ENCODE peak calls at places on chromosomes 13 and 19, in eight cellular contexts. D, P, T, M, K, R, W and A are unnamed samples.

GRCh38 chr13:108895220-108895704 is 265.9 kb downstream of the MYO16 start:
- DNase-seq in D (no peak), P (peak), T (no peak), M (no peak), K (peak), R (peak), W (no peak), A (peak)

GRCh38 chr19:55080121-55080914 is 4.6 kb downstream of the EPS8L1 start:
- DNase-seq in D (peak), P (peak), T (peak), M (peak), K (peak), R (no peak), W (peak), A (peak)

GRCh38 chr19:43779147-43779819 is 1.5 kb downstream of the KCNN4 start:
- DNase-seq in D (no peak), P (no peak), T (peak), M (no peak), K (no peak), R (no peak), W (no peak), A (peak)

GRCh38 chr13:49303533-49304252 is 56.0 kb downstream of the CDADC1 start:
- DNase-seq in D (no peak), P (no peak), T (no peak), M (no peak), K (no peak), R (no peak), W (peak), A (no peak)

GRCh38 chr19:35718345-35719041 is 690 bp downstream of the KMT2B start:
- DNase-seq in D (peak), P (no peak), T (peak), M (no peak), K (peak), R (peak), W (peak), A (peak)

GRCh38 chr19:6660930-6661329 is 9.0 kb downstream of the TNFSF14 start:
- DNase-seq in D (peak), P (no peak), T (no peak), M (no peak), K (no peak), R (no peak), W (no peak), A (no peak)

GRCh38 chr13:109669234-109669612 is 117.2 kb downstream of the IRS2 start:
- DNase-seq in D (no peak), P (no peak), T (no peak), M (no peak), K (no peak), R (no peak), W (no peak), A (no peak)

GRCh38 chr19:754530-754929 is 3.6 kb downstream of the MISP start:
- DNase-seq in D (no peak), P (no peak), T (no peak), M (no peak), K (no peak), R (no peak), W (no peak), A (no peak)

GRCh38 chr19:31727536-31727935 is 378.3 kb upstream of the TSHZ3 start:
- DNase-seq in D (no peak), P (no peak), T (no peak), M (no peak), K (no peak), R (no peak), W (no peak), A (no peak)

GRCh38 chr13:110756268-110756667 is 42.8 kb downstream of the ING1 start:
- DNase-seq in D (no peak), P (peak), T (no peak), M (peak), K (peak), R (no peak), W (no peak), A (no peak)

GRCh38 chr19:11577451-11578341 is at the start of gene ACP5:
- DNase-seq in D (no peak), P (no peak), T (no peak), M (no peak), K (no peak), R (no peak), W (no peak), A (no peak)

GRCh38 chr13:93386191-93386590 is 159.6 kb downstream of the GPC6 start:
- DNase-seq in D (no peak), P (no peak), T (no peak), M (no peak), K (no peak), R (no peak), W (no peak), A (no peak)

GRCh38 chr13:110249326-110249725 is 57.6 kb downstream of the COL4A1 start:
- DNase-seq in D (no peak), P (no peak), T (no peak), M (no peak), K (no peak), R (no peak), W (no peak), A (no peak)

GRCh38 chr13:24185591-24186232 is 25.2 kb downstream of the SPATA13 start:
- DNase-seq in D (no peak), P (peak), T (no peak), M (no peak), K (peak), R (no peak), W (no peak), A (no peak)

GRCh38 chr13:110589991-110590390 is 25.4 kb upstream of the NAXD start:
- DNase-seq in D (no peak), P (no peak), T (no peak), M (no peak), K (no peak), R (no peak), W (no peak), A (no peak)

GRCh38 chr19:42226886-42227285 is 6.8 kb downstream of the ZNF526 start:
- DNase-seq in D (no peak), P (peak), T (no peak), M (no peak), K (no peak), R (no peak), W (no peak), A (no peak)

GRCh38 chr19:49086296-49086695 is 1.0 kb downstream of the SNRNP70 start:
- DNase-seq in D (no peak), P (no peak), T (no peak), M (no peak), K (no peak), R (no peak), W (no peak), A (no peak)

GRCh38 chr19:49085868-49086232 is 599 bp downstream of the SNRNP70 start:
- DNase-seq in D (no peak), P (no peak), T (no peak), M (no peak), K (no peak), R (no peak), W (no peak), A (no peak)

GRCh38 chr19:49084206-49085019 is 838 bp upstream of the SNRNP70 start:
- DNase-seq in D (no peak), P (no peak), T (no peak), M (no peak), K (no peak), R (no peak), W (no peak), A (no peak)

GRCh38 chr19:49081273-49081672 is 4.0 kb upstream of the SNRNP70 start:
- DNase-seq in D (no peak), P (no peak), T (no peak), M (no peak), K (no peak), R (no peak), W (no peak), A (no peak)

GRCh38 chr19:49085020-49085867 is at the start of gene SNRNP70:
- DNase-seq in D (peak), P (peak), T (peak), M (peak), K (peak), R (peak), W (peak), A (peak)
- TF ChIP-seq CTCF in D (no peak), P (no peak), T (no peak), M (no peak), K (no peak), R (no peak), W (no peak), A (no peak)

GRCh38 chr19:38544569-38545315 is 73.0 kb downstream of the MAP4K1 start:
- DNase-seq in D (no peak), P (peak), T (no peak), M (peak), K (no peak), R (no peak), W (no peak), A (no peak)
- TF ChIP-seq CTCF in D (peak), P (peak), T (no peak), M (peak), K (no peak), R (no peak), W (no peak), A (peak)

GRCh38 chr13:41061075-41061913 is at the start of gene WBP4:
- DNase-seq in D (peak), P (peak), T (peak), M (peak), K (peak), R (peak), W (peak), A (peak)
- TF ChIP-seq CTCF in D (no peak), P (peak), T (peak), M (peak), K (peak), R (no peak), W (no peak), A (peak)

DNA sequence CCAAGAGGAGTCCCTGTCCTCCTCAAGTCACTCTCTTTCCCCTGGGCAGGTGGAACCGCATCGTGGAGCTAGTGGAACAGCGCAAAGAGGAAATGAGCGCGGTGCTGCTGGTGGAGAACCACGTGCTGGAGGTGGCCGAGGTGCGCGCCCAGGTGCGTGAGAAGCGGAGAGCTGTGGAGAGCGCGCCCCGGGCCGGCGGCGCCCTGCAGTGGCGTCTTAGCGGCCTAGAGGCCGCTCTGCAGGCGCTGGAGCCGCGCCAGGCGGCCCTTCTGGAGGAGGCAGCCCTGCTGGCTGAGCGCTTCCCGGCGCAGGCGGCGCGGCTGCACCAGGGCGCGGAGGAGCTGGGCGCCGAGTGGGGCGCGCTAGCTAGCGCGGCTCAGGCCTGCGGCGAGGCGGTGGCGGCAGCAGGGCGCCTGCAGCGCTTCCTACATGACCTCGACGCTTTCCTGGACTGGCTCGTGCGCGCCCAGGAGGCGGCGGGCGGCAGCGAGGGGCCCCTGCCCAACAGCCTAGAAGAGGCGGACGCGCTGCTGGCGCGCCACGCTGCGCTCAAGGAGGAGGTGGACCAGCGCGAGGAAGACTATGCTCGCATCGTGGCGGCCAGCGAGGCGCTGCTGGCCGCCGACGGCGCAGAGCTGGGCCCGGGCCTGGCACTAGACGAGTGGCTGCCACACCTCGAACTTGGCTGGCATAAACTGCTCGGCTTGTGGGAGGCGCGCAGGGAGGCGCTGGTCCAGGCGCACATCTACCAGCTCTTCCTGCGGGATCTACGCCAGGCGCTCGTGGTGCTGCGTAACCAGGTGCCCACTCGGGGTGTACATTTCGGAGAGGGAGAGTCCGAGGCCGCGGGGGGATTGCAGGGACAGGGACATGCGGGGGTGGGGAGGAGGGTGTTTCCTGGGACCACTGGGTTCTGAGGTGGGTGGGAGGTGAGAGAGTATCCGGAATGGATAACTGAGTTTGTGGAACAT is 52.8 kb downstream of the SPTBN4 start:
- DNase-seq in D (peak), P (peak), T (no peak), M (no peak), K (no peak), R (peak), W (no peak), A (no peak)
- TF ChIP-seq CTCF in D (no peak), P (peak), T (no peak), M (no peak), K (no peak), R (no peak), W (no peak), A (no peak)

GRCh38 chr19:10269333-10270179 is 1.4 kb upstream of the ICAM1 start:
- DNase-seq in D (peak), P (peak), T (peak), M (no peak), K (peak), R (peak), W (peak), A (peak)

GRCh38 chr19:10271543-10272086 is 695 bp downstream of the ICAM1 start:
- DNase-seq in D (no peak), P (peak), T (peak), M (no peak), K (no peak), R (no peak), W (peak), A (peak)

GRCh38 chr19:10270180-10270615 is 722 bp upstream of the ICAM1 start:
- DNase-seq in D (no peak), P (no peak), T (peak), M (no peak), K (no peak), R (no peak), W (peak), A (peak)

GRCh38 chr19:10268077-10268476 is 2.8 kb upstream of the ICAM1 start:
- DNase-seq in D (no peak), P (no peak), T (no peak), M (no peak), K (no peak), R (peak), W (no peak), A (no peak)

GRCh38 chr19:10270616-10271394 is at the start of gene ICAM1:
- DNase-seq in D (peak), P (peak), T (peak), M (no peak), K (peak), R (peak), W (peak), A (peak)
- TF ChIP-seq CTCF in D (no peak), P (no peak), T (no peak), M (no peak), K (no peak), R (no peak), W (no peak), A (no peak)

DNA sequence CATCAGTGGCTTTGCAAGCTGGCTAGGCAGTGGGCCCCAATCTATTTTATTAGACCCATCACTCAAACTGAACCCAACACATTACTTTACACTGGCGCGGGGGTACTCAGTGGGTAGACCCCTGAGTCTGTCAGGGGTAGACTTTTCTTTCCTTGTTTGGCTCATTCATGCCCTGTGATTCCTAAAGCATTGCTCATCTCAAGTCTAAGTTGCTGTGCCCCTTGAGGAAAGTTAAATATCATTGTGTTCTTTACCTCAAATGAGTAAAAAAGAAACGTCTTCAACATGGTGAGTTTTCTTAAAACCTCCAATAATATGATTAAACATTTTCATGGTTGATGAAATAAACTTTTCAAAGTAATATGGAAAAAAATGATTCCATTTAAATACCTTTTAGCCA is 254.8 kb downstream of the DLEU7 start:
- DNase-seq in D (no peak), P (no peak), T (no peak), M (no peak), K (no peak), R (no peak), W (no peak), A (no peak)
- TF ChIP-seq CTCF in D (no peak), P (no peak), T (no peak), M (no peak), K (no peak), R (no peak), W (no peak), A (no peak)